ENCODE peak calls at places on chromosomes 12 and 14, in seven cellular contexts. C is activated CD8-positive, alpha-beta memory T cell treated with anti-CD3 and anti-CD28 coated beads, Interleukin-2, amount 50 U/mL, for 4 hours; Z is NCI-H774; Y is SJSA1; V is globus pallidus; K is H9; N is WTC11. U is an unnamed sample.

GRCh38 chr12:25995906-25996305 is 37.4 kb downstream of the RASSF8 start:
- DNase-seq in V (no peak), K (no peak), N (no peak), Y (peak), Z (no peak), C (no peak), U (no peak)

GRCh38 chr12:57087689-57088441 is 1.0 kb upstream of the NAB2 start:
- DNase-seq in Y (peak), C (peak), K (peak), V (peak), Z (peak), N (peak), U (peak)

GRCh38 chr12:47547077-47547476 is 158.8 kb downstream of the RPAP3 start:
- DNase-seq in K (no peak), V (no peak), N (no peak), Z (no peak), Y (peak), C (no peak), U (peak)

GRCh38 chr14:69315302-69315701 is 55.3 kb downstream of the GALNT16 start:
- DNase-seq in Z (no peak), N (peak), C (no peak), Y (no peak), V (no peak), K (no peak), U (no peak)

GRCh38 chr14:105050551-105050897 is 14.7 kb downstream of the GPR132 start:
- DNase-seq in K (no peak), Y (peak), C (no peak), Z (peak), N (no peak), V (no peak), U (no peak)

GRCh38 chr12:131454418-131455217 is 256.3 kb upstream of the SFSWAP start:
- DNase-seq in C (no peak), Z (no peak), Y (peak), K (peak), V (peak), N (peak), U (peak)

GRCh38 chr12:82407481-82407880 is 49.2 kb downstream of the METTL25 start:
- DNase-seq in C (no peak), N (no peak), V (no peak), K (no peak), Z (no peak), Y (no peak), U (no peak)

GRCh38 chr12:83826112-83826511 is 1086.5 kb downstream of the SLC6A15 start:
- DNase-seq in Y (no peak), V (peak), Z (no peak), N (peak), K (peak), C (no peak), U (peak)